ENCODE peak calls at places on chromosomes 2 and 18, in ten cellular contexts. T is foreskin fibroblast, R is psoas muscle, C is HCT116, U is PC-9, G is tibial artery, O is mammary epithelial cell, A is PC-3, E is neural progenitor cell, K is chondrocyte. Z is an unnamed sample.

GRCh38 chr2:105224444-105224843 is 17.1 kb upstream of the GPR45 start:
- DNase-seq in T (no peak), R (no peak), C (no peak), U (no peak), G (no peak), O (no peak), A (no peak), E (peak), K (no peak), Z (no peak)

GRCh38 chr2:110167326-110167955 is 37.4 kb downstream of the NPHP1 start:
- DNase-seq in T (no peak), R (no peak), C (no peak), U (no peak), G (no peak), O (no peak), A (no peak), E (no peak), K (no peak), Z (no peak)

GRCh38 chr2:223997938-223998337 is 40.7 kb downstream of the MRPL44 start:
- DNase-seq in T (peak), R (no peak), C (no peak), U (no peak), G (no peak), O (no peak), A (no peak), E (peak), K (no peak), Z (no peak)

GRCh38 chr2:47568164-47568861 is 165.4 kb downstream of the MSH2 start:
- DNase-seq in T (no peak), R (no peak), C (no peak), U (no peak), G (no peak), O (no peak), A (no peak), E (no peak), K (no peak), Z (no peak)

GRCh38 chr2:1991126-1991525 is 246.8 kb upstream of the PXDN start:
- DNase-seq in T (no peak), R (no peak), C (no peak), U (no peak), G (no peak), O (no peak), A (no peak), E (no peak), K (no peak), Z (no peak)

GRCh38 chr2:221205103-221205502 is 367.0 kb downstream of the EPHA4 start:
- DNase-seq in T (no peak), R (no peak), C (no peak), U (no peak), G (no peak), O (no peak), A (peak), E (no peak), K (no peak), Z (no peak)

GRCh38 chr2:28335666-28336065 is 57.0 kb upstream of the FOSL2 start:
- DNase-seq in T (no peak), R (peak), C (no peak), U (no peak), G (peak), O (no peak), A (no peak), E (no peak), K (no peak), Z (no peak)

GRCh38 chr2:196230460-196230859 is 59.1 kb upstream of the STK17B start:
- DNase-seq in T (no peak), R (no peak), C (no peak), U (no peak), G (no peak), O (no peak), A (no peak), E (no peak), K (no peak), Z (no peak)

GRCh38 chr2:58527656-58528055 is 286.5 kb upstream of the FANCL start:
- DNase-seq in T (no peak), R (no peak), C (no peak), U (no peak), G (no peak), O (no peak), A (no peak), E (no peak), K (no peak), Z (no peak)

GRCh38 chr2:20365249-20365817 is 14.7 kb upstream of the PUM2 start:
- DNase-seq in T (peak), R (no peak), C (no peak), U (peak), G (no peak), O (peak), A (peak), E (no peak), K (no peak), Z (no peak)

GRCh38 chr2:233061591-233062446 is 1.7 kb downstream of the INPP5D start:
- DNase-seq in T (no peak), R (peak), C (no peak), U (no peak), G (peak), O (no peak), A (peak), E (peak), K (no peak), Z (no peak)

GRCh38 chr2:177270531-177270930 is 6.0 kb upstream of the NFE2L2 start:
- DNase-seq in T (no peak), R (no peak), C (no peak), U (no peak), G (no peak), O (peak), A (no peak), E (no peak), K (no peak), Z (no peak)

GRCh38 chr2:177171418-177171865 is 41.2 kb upstream of the HNRNPA3 start:
- DNase-seq in T (no peak), R (no peak), C (no peak), U (peak), G (no peak), O (peak), A (peak), E (no peak), K (no peak), Z (peak)

GRCh38 chr18:25873833-25874232 is 216.6 kb downstream of the SS18 start:
- DNase-seq in T (no peak), R (no peak), C (no peak), U (no peak), G (no peak), O (no peak), A (no peak), E (no peak), K (no peak), Z (no peak)

GRCh38 chr2:100589527-100589926 is 26.7 kb downstream of the PDCL3 start:
- DNase-seq in T (no peak), R (no peak), C (no peak), U (no peak), G (no peak), O (no peak), A (no peak), E (no peak), K (no peak), Z (no peak)

GRCh38 chr2:40281021-40281940 is 170.6 kb downstream of the SLC8A1 start:
- DNase-seq in T (peak), R (no peak), C (no peak), U (no peak), G (peak), O (peak), A (peak), E (no peak), K (no peak), Z (no peak)

GRCh38 chr2:198084136-198084535 is 279.7 kb downstream of the PLCL1 start:
- DNase-seq in T (no peak), R (no peak), C (no peak), U (no peak), G (no peak), O (no peak), A (no peak), E (no peak), K (no peak), Z (no peak)

GRCh38 chr18:44130365-44130942 is 550.2 kb upstream of the SETBP1 start:
- DNase-seq in T (peak), R (no peak), C (no peak), U (no peak), G (no peak), O (peak), A (peak), E (peak), K (no peak), Z (peak)

GRCh38 chr18:3350566-3351527 is 88.9 kb downstream of the MYL12B start:
- DNase-seq in T (no peak), R (no peak), C (peak), U (peak), G (no peak), O (peak), A (peak), E (no peak), K (no peak), Z (no peak)

GRCh38 chr18:58093311-58093790 is 49.3 kb downstream of the NEDD4L start:
- DNase-seq in T (no peak), R (no peak), C (no peak), U (peak), G (no peak), O (no peak), A (peak), E (no peak), K (no peak), Z (no peak)

GRCh38 chr2:182038579-182038978 is 52.9 kb downstream of the PPP1R1C start:
- DNase-seq in T (peak), R (no peak), C (peak), U (peak), G (no peak), O (peak), A (peak), E (no peak), K (no peak), Z (peak)

GRCh38 chr2:173054466-173054865 is 21.2 kb upstream of the MAP3K20 start:
- DNase-seq in T (no peak), R (no peak), C (no peak), U (peak), G (no peak), O (no peak), A (peak), E (no peak), K (no peak), Z (no peak)

GRCh38 chr2:132670961-132671781 is 1.2 kb upstream of the LYPD1 start:
- DNase-seq in T (peak), R (no peak), C (peak), U (peak), G (no peak), O (peak), A (peak), E (peak), K (no peak), Z (peak)

GRCh38 chr2:181553244-181553643 is 96.1 kb downstream of the ITGA4 start:
- DNase-seq in T (no peak), R (no peak), C (no peak), U (no peak), G (no peak), O (no peak), A (peak), E (no peak), K (no peak), Z (no peak)

GRCh38 chr2:98835831-98836385 is 100.1 kb downstream of the CRACDL start:
- DNase-seq in T (no peak), R (no peak), C (no peak), U (no peak), G (no peak), O (no peak), A (peak), E (no peak), K (no peak), Z (no peak)

GRCh38 chr2:9179572-9180201 is 26.9 kb upstream of the ASAP2 start:
- DNase-seq in T (peak), R (no peak), C (peak), U (peak), G (peak), O (peak), A (peak), E (no peak), K (no peak), Z (peak)

GRCh38 chr2:237156857-237157550 is 71.3 kb downstream of the COPS8 start:
- DNase-seq in T (no peak), R (no peak), C (no peak), U (no peak), G (no peak), O (no peak), A (no peak), E (no peak), K (peak), Z (no peak)

GRCh38 chr2:241843321-241844065 is 15.2 kb downstream of the PDCD1 start:
- DNase-seq in T (no peak), R (peak), C (no peak), U (no peak), G (no peak), O (no peak), A (no peak), E (no peak), K (no peak), Z (no peak)

GRCh38 chr2:196993617-196994016 is 67.1 kb upstream of the PGAP1 start:
- DNase-seq in T (no peak), R (no peak), C (no peak), U (no peak), G (no peak), O (no peak), A (no peak), E (no peak), K (no peak), Z (no peak)

GRCh38 chr2:218858671-218859555 is 692 bp upstream of the WNT6 start:
- DNase-seq in T (no peak), R (peak), C (no peak), U (no peak), G (peak), O (no peak), A (no peak), E (peak), K (peak), Z (no peak)

GRCh38 chr2:64646007-64646880 is 7.5 kb downstream of the SERTAD2 start:
- DNase-seq in T (peak), R (peak), C (peak), U (peak), G (peak), O (peak), A (peak), E (peak), K (no peak), Z (peak)

GRCh38 chr2:10555810-10556111 is 107.6 kb upstream of the ODC1 start:
- DNase-seq in T (no peak), R (no peak), C (no peak), U (no peak), G (no peak), O (no peak), A (no peak), E (no peak), K (no peak), Z (no peak)

DNA sequence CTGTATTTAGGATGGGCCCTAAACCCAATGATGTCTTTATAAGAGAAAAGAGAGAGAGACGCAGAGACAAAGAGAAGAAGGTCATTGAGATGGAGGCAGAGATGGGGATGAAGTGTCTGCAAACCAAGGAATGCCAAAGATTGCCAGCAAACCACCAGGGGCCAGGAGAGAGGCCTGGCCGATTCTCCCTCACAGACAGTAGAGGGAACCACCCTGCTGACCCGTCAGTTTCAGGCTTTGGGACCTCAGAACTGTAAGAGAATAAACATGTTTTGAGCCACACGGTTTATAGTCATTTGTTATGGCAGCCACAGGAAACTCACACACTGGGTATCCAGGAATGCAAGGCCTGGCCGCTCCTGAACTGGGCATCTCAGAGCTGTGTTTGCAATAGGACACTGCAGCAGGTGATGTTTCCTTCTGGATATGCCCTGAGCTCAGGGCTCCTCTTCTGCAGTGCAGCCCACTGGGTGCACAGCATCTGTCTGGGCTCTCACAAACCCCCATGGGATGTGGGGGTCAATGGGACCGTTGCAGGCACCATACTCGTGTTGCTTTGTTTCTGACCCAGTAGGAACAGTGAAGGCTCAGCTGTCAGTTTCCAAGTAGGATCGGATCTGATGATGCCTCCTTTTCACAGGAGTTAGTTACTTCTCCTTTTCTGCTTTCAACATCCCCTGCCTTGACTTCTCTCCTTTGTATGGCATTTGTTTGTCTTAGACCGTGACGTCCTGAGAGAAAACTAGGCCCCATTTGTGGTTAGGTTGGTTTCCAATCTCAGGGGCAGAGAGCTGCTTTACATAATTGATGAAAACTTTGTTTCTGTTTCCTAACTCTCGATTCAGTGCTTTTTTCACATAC is 20.8 kb downstream of the PTPN18 start:
- DNase-seq in T (no peak), R (no peak), C (no peak), U (no peak), G (no peak), O (no peak), A (no peak), E (no peak), K (no peak), Z (no peak)
- TF ChIP-seq CTCF in T (no peak), R (no peak), C (peak), U (no peak), G (no peak), O (no peak), A (no peak), E (peak), K (no peak), Z (no peak)

DNA sequence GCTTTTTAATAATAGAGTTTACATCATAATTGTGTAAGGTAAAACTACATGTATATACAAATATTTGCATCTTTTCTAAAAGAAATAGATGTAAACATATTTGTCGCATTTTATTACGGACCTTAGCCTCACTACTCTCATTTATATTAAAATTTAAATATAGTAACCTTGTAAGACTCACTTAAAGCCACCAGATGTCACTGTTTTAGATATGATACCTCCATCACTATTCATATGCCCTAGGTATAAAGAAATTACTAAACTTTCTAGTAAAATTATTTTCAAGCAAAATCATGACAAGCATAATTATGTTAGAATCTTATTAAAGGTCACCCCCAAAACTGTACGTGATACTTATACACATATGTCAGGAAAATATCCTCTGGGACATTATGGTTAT is 674.3 kb upstream of the REG3G start:
- DNase-seq in T (no peak), R (no peak), C (no peak), U (no peak), G (no peak), O (no peak), A (peak), E (peak), K (no peak), Z (no peak)
- TF ChIP-seq CTCF in T (no peak), R (peak), C (no peak), U (peak), G (no peak), O (peak), A (peak), E (peak), K (peak), Z (no peak)

GRCh38 chr18:74081966-74082365 is 65.7 kb downstream of the FBXO15 start:
- DNase-seq in T (no peak), R (no peak), C (no peak), U (no peak), G (no peak), O (no peak), A (no peak), E (no peak), K (no peak), Z (no peak)

GRCh38 chr18:74083071-74083954 is 64.3 kb downstream of the FBXO15 start:
- DNase-seq in T (peak), R (no peak), C (no peak), U (no peak), G (no peak), O (no peak), A (no peak), E (no peak), K (no peak), Z (no peak)

GRCh38 chr18:74084184-74084583 is 63.5 kb downstream of the FBXO15 start:
- DNase-seq in T (no peak), R (no peak), C (no peak), U (no peak), G (no peak), O (no peak), A (no peak), E (no peak), K (no peak), Z (no peak)

GRCh38 chr18:74078257-74078656 is 69.4 kb downstream of the FBXO15 start:
- DNase-seq in T (no peak), R (no peak), C (no peak), U (no peak), G (no peak), O (no peak), A (no peak), E (no peak), K (no peak), Z (no peak)

DNA sequence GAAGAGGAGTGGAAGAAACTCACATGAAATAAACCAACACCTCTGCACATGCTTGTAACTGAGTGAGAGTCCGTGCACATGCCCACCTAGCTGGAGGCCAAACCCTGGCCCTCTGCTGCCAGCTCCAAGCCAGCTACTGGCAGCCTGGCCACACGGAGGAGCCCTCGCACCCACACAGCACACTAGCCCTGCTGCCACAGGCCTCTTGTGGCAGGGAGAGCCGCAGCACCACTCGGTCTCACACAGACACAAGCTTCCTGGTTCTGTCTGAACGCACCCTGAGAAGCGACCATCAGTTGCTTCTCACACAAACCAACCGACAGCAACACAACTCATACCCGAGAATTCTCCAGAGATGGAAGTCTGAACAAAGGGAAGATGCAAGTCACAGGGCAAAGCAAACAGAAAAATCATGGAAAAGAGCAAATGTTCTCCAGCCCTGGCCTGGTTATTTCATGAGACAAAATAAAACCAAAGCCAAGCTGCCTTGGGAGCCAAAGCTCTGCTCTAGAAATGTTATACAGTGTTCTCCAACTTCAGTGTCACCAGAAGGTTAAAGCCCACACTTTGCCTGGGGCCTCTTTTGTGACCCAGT is 65.1 kb downstream of the FBXO15 start:
- DNase-seq in T (peak), R (no peak), C (peak), U (no peak), G (no peak), O (peak), A (peak), E (peak), K (no peak), Z (peak)
- TF ChIP-seq CTCF in T (peak), R (no peak), C (peak), U (peak), G (peak), O (peak), A (peak), E (peak), K (peak), Z (peak)

GRCh38 chr2:74628538-74629105 is 19.5 kb downstream of the M1AP start:
- DNase-seq in T (no peak), R (no peak), C (no peak), U (no peak), G (no peak), O (no peak), A (no peak), E (no peak), K (no peak), Z (no peak)

GRCh38 chr2:74632939-74633312 is 15.2 kb downstream of the M1AP start:
- DNase-seq in T (no peak), R (no peak), C (no peak), U (no peak), G (no peak), O (no peak), A (no peak), E (no peak), K (no peak), Z (no peak)

DNA sequence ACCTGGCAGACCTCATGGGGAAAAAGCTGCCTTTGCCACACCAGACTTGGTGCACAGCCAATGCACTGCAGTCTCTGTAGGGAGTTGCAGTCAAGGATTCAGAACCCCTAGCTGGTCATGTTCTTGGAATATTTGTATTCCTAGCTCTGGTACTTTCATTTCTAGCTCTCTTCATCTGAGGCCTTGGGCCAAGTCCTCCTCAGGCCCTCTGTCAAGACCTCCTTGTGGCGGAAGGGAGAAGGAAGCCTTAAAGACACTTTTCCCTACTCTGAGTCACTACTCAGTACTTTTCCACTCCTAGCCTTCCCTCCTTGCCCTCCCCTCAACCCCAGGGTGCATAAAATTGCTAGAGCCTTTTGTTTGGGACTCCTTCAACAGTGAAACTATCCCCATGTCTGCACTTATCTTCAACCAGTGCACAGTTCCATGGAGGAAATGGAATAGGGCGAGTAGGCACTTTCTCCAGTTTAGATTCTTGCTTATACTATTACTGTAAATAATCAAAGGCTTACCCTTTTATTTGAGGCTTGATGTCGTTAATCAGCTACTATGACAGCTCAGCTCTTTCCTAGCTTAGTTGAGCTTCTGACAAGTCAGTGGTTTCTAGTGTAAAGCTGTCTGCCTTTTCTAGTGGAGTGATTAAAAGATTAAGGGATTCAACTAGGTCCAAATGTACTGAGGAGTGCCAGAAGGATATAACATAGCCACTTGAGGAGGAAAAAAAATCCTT is 15.8 kb downstream of the M1AP start:
- DNase-seq in T (no peak), R (no peak), C (peak), U (peak), G (no peak), O (no peak), A (peak), E (peak), K (no peak), Z (no peak)
- TF ChIP-seq CTCF in T (peak), R (no peak), C (peak), U (no peak), G (no peak), O (no peak), A (peak), E (peak), K (no peak), Z (no peak)